ENCODE peak calls at places on chromosomes 2 and 18, in ten cellular contexts. V is left ventricle myocardium inferior; Z is tibial artery; I is cardiac fibroblast; G is astrocyte; X is PC-9; S is SK-N-MC; F is heart left ventricle; H is AG04450; O is CD8-positive, alpha-beta memory T cell. K is an unnamed sample.

GRCh38 chr2:59787095-59787494 is 766.4 kb downstream of the BCL11A start:
- DNase-seq in S (no peak), G (no peak), I (no peak), X (no peak), Z (no peak), H (no peak), O (no peak), F (no peak), V (no peak), K (no peak)

GRCh38 chr18:10936211-10937053 is 212.9 kb downstream of the PIEZO2 start:
- DNase-seq in V (no peak), I (peak), Z (no peak), G (no peak), H (no peak), F (no peak), S (peak), X (no peak), O (no peak), K (no peak)

GRCh38 chr2:40213071-40213470 is 238.8 kb downstream of the SLC8A1 start:
- DNase-seq in H (no peak), X (no peak), Z (no peak), I (peak), O (no peak), V (no peak), F (no peak), G (peak), S (no peak), K (no peak)

GRCh38 chr2:156896294-156896693 is 361.2 kb upstream of the GALNT5 start:
- DNase-seq in Z (no peak), O (no peak), X (no peak), V (no peak), G (peak), S (no peak), H (no peak), F (no peak), I (peak), K (no peak)

GRCh38 chr18:45871655-45872054 is 46.2 kb downstream of the SIGLEC15 start:
- DNase-seq in F (no peak), Z (no peak), H (no peak), S (no peak), G (no peak), I (peak), X (peak), V (no peak), O (no peak), K (no peak)

GRCh38 chr2:48114256-48114655 is 208.0 kb upstream of the FBXO11 start:
- DNase-seq in I (peak), O (peak), F (no peak), V (no peak), X (peak), S (no peak), Z (no peak), H (no peak), G (peak), K (no peak)

GRCh38 chr2:239929504-239929903 is 95.6 kb downstream of the NDUFA10 start:
- DNase-seq in F (no peak), I (no peak), G (no peak), S (no peak), V (peak), H (no peak), Z (no peak), X (no peak), O (no peak), K (no peak)

GRCh38 chr2:239324456-239324855 is 76.4 kb downstream of the HDAC4 start:
- DNase-seq in H (no peak), F (no peak), O (no peak), S (no peak), X (no peak), I (no peak), Z (no peak), G (no peak), V (no peak), K (no peak)

GRCh38 chr2:72149556-72150156 is 2.0 kb upstream of the CYP26B1 start:
- DNase-seq in S (no peak), I (peak), X (no peak), O (no peak), V (peak), H (no peak), Z (no peak), G (no peak), F (no peak), K (no peak)

GRCh38 chr18:23992119-23992940 is 22.2 kb upstream of the TTC39C start:
- DNase-seq in F (peak), S (no peak), O (peak), I (no peak), V (peak), G (peak), Z (no peak), H (no peak), X (peak), K (peak)

GRCh38 chr2:43438858-43439655 is 156.8 kb downstream of the THADA start:
- DNase-seq in Z (no peak), S (no peak), F (no peak), G (no peak), O (no peak), V (no peak), I (peak), H (no peak), X (peak), K (no peak)

GRCh38 chr2:54942373-54942772 is 107.9 kb downstream of the RTN4 start:
- DNase-seq in G (no peak), Z (no peak), X (no peak), F (no peak), O (peak), H (no peak), I (no peak), V (no peak), S (no peak), K (no peak)

GRCh38 chr2:177891533-177891932 is 181.0 kb downstream of the PDE11A start:
- DNase-seq in V (no peak), S (no peak), Z (no peak), O (no peak), X (no peak), I (no peak), H (no peak), F (no peak), G (no peak), K (no peak)

GRCh38 chr2:62354771-62355550 is 151.0 kb downstream of the TMEM17 start:
- DNase-seq in S (no peak), G (peak), V (no peak), F (no peak), Z (no peak), X (peak), O (no peak), I (peak), H (no peak), K (no peak)

GRCh38 chr2:106065983-106066826 is 127.9 kb downstream of the UXS1 start:
- DNase-seq in S (no peak), O (no peak), I (no peak), V (no peak), X (no peak), Z (no peak), H (no peak), G (no peak), F (no peak), K (no peak)

GRCh38 chr18:2919600-2919999 is 72.8 kb downstream of the EMILIN2 start:
- DNase-seq in F (no peak), V (no peak), I (no peak), Z (no peak), H (no peak), S (no peak), O (no peak), G (no peak), X (no peak), K (no peak)

GRCh38 chr2:196274387-196274809 is 103.0 kb upstream of the STK17B start:
- DNase-seq in H (no peak), S (no peak), O (no peak), X (no peak), Z (peak), V (no peak), F (peak), G (no peak), I (peak), K (no peak)

GRCh38 chr2:101387151-101387807 is at the start of gene CREG2:
- DNase-seq in O (peak), S (no peak), G (peak), Z (peak), I (peak), V (peak), X (peak), H (no peak), F (peak), K (peak)

GRCh38 chr18:62919109-62919838 is 203.9 kb downstream of the PHLPP1 start:
- DNase-seq in V (no peak), S (no peak), G (no peak), F (no peak), X (no peak), I (no peak), Z (no peak), H (no peak), O (no peak), K (no peak)

GRCh38 chr18:35526476-35527120 is 28.8 kb upstream of the INO80C start:
- DNase-seq in G (peak), X (peak), F (no peak), I (peak), O (no peak), V (no peak), Z (no peak), S (peak), H (no peak), K (no peak)

GRCh38 chr2:68426885-68427579 is 40.1 kb downstream of the FBXO48 start:
- DNase-seq in I (peak), G (no peak), F (no peak), H (peak), Z (no peak), X (no peak), S (no peak), O (peak), V (no peak), K (no peak)

GRCh38 chr2:207825033-207825957 is 55.6 kb upstream of the FZD5 start:
- DNase-seq in F (peak), S (no peak), H (no peak), I (no peak), X (no peak), Z (no peak), G (no peak), O (no peak), V (no peak), K (no peak)

GRCh38 chr2:28870146-28870891 is at the start of gene TRMT61B:
- DNase-seq in G (peak), I (peak), S (peak), V (peak), Z (peak), H (peak), O (peak), X (peak), F (peak), K (peak)

GRCh38 chr2:71668326-71669057 is 215.1 kb downstream of the DYSF start:
- DNase-seq in X (no peak), O (no peak), I (no peak), H (no peak), V (no peak), Z (no peak), F (no peak), S (no peak), G (no peak), K (no peak)

GRCh38 chr2:13585732-13586131 is 869.0 kb downstream of the TRIB2 start:
- DNase-seq in F (no peak), S (no peak), H (no peak), I (no peak), O (no peak), Z (no peak), X (no peak), V (no peak), G (no peak), K (no peak)

GRCh38 chr2:171972329-171972982 is 27.3 kb upstream of the METAP1D start:
- DNase-seq in H (no peak), S (no peak), V (no peak), Z (no peak), F (no peak), O (no peak), X (no peak), G (no peak), I (no peak), K (no peak)

DNA sequence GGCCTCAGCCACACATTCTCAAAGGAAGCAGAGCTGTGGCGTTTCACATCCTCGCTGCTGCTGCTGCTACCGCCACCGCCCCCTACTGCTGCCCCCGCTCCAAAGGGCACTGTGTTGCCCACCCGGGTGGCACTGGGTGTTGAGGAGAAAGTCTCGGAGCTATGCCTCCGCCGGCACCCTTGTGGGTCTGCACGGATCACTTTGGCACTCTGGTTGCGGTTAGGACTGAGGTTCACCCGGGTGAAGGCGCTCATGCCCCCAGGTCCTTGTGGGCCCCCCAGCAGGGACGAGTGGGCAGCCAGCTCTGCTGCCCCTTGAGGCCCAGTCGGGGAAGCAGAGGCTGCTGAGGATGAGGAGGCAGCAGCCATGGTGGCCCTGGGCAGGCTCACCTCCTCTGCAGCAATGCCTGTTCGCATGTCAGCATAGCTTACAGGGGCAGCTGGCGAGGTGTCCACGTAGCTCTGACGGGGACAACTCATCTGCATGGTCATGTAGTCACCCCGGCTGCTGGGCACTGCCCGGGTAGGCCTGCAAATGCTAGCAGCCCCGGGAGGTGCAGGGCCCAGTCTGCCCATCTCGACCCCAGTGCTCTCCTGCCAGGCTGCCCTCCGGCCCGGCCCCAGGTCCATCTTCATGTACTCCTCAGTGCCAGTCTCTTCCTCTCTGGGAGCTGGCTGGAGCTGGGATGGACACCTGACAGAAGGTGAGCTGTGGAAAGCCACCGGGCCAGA is 4.2 kb downstream of the IRS1 start:
- DNase-seq in F (peak), G (no peak), O (no peak), H (no peak), I (peak), X (peak), V (no peak), Z (peak), S (no peak), K (no peak)
- H3K4me3 ChIP-seq in F (peak), G (peak), O (no peak), H (peak), I (peak), X (peak), V (peak), Z (peak), S (peak), K (no peak)

GRCh38 chr2:84899681-84900080 is 5.8 kb upstream of the TMSB10 start:
- DNase-seq in G (no peak), O (no peak), V (no peak), X (no peak), S (no peak), I (no peak), H (no peak), Z (no peak), F (no peak), K (no peak)

GRCh38 chr2:84894758-84895520 is 10.5 kb upstream of the TMSB10 start:
- DNase-seq in S (no peak), I (peak), X (no peak), F (no peak), O (no peak), G (peak), Z (no peak), V (no peak), H (no peak), K (no peak)

GRCh38 chr2:84900951-84901350 is 4.5 kb upstream of the TMSB10 start:
- DNase-seq in G (no peak), O (no peak), X (no peak), H (no peak), F (peak), V (no peak), I (no peak), S (no peak), Z (no peak), K (no peak)

GRCh38 chr2:84899181-84899580 is 6.3 kb upstream of the TMSB10 start:
- DNase-seq in Z (no peak), I (no peak), F (no peak), X (no peak), V (no peak), H (no peak), G (no peak), O (no peak), S (no peak), K (no peak)

GRCh38 chr2:84897773-84898172 is 7.7 kb upstream of the TMSB10 start:
- DNase-seq in Z (no peak), S (no peak), V (no peak), G (no peak), F (no peak), O (no peak), X (no peak), I (no peak), H (no peak), K (no peak)
- H3K4me3 ChIP-seq in Z (no peak), S (no peak), V (no peak), G (no peak), F (no peak), O (no peak), X (no peak), I (no peak), H (no peak), K (no peak)

GRCh38 chr2:137836671-137837070 is 127.6 kb upstream of the HNMT start:
- DNase-seq in G (no peak), V (no peak), O (no peak), H (no peak), X (no peak), F (no peak), Z (no peak), S (no peak), I (no peak), K (no peak)
- H3K4me3 ChIP-seq in G (no peak), V (no peak), O (no peak), H (no peak), X (no peak), F (no peak), Z (no peak), S (no peak), I (no peak), K (no peak)

DNA sequence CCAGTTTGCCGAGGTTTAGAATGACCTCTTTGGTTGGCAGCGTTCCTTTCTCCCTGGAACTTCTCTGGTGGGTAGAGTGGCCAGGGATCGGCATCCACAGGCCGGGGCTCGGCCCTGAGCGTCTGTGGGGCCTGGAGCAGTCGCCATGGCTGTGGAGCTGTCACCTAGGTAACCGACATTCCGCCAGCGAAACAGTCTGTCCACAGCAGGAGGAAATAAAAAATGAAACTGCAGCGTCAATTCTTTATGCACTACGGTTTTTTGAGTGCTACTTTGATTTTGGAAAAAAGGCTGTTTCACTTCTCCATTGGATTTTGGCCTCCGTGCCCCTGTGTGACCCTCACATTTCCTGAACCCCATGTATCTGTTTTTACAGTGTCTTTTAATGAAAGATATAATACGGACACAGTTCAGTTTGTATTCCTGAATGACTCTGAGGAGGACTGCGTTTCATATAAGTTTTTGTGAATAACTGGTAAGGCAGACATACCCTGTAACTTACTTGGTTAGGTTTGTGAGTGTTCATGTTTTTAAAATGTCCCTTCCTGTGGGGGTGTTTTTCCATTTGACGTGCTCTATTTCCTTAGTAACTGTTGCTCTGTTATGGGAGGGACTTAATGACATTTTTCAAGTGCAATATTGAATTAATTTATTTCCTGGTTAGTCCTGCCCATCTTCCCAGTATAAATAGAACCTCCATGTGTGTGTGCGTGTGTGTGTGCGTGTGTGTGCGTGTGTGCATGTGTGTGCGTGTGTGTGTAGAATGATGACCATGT is 163.5 kb downstream of the LDLRAD4 start:
- DNase-seq in Z (peak), I (peak), O (peak), X (no peak), V (peak), F (peak), S (peak), G (peak), H (no peak), K (peak)
- H3K4me3 ChIP-seq in Z (peak), I (no peak), O (peak), X (no peak), V (peak), F (peak), S (peak), G (peak), H (no peak), K (peak)

DNA sequence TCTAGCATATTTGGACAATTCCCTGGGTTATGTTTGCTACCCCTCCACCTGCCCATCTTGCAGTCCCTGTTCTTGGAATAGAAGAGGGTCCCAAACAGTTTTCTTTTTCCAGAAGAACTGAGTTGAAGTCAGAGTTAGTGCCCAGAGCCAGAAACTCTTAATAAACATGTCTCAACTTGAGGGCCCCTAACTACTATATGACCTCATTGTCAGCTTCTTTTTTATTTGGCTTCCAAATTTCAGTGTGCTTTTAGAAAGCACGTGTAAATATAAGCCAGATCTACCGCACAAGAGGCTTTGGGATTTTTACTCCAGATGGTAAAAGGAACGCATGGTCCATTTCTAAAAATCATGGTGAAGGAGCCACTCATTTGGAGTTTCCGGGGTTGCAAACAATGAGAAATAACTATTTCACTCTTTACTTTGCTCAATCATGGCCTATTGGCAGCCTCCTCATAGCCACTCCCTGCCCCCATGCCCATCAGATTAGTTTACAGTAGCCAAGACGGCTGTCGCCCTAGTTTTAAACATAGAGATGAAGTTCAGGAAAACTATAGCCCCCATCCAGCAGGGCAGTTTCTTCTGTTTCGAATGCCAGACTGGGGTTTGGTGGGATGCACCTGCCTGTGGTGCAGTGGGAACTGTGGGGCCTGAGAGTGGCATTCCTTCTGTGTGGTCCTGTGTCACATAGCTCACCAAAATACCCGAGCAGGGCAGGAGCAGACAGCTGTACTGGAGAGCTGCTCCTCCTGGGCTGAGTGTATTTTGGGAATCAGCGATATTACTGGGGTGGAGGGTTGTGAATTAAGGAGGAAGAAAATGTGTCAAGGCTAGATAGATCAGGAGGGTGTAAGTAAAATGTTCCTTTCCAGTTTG is 1.7 kb downstream of the MAPRE3 start:
- DNase-seq in S (no peak), X (no peak), V (no peak), I (no peak), H (no peak), G (no peak), Z (no peak), O (no peak), F (no peak), K (no peak)
- H3K4me3 ChIP-seq in S (no peak), X (no peak), V (peak), I (no peak), H (peak), G (no peak), Z (no peak), O (no peak), F (peak), K (no peak)